ENCODE peak calls at places on chromosomes 2 and 18, in nine cellular contexts. K is breast epithelium, M is epithelial cell of esophagus, H is AG09309, Z is kidney epithelial cell, E is stomach, N is GM20000, X is neural progenitor cell, P is GM13976. B is an unnamed sample.

GRCh38 chr2:188668017-188668663 is 306.0 kb upstream of the COL3A1 start:
- DNase-seq in K (no peak), M (peak), H (peak), Z (no peak), E (no peak), N (no peak), X (no peak), P (no peak), B (no peak)

GRCh38 chr18:79133724-79134123 is 64.5 kb downstream of the ATP9B start:
- DNase-seq in K (no peak), M (no peak), H (no peak), Z (no peak), E (no peak), N (no peak), X (no peak), P (no peak), B (no peak)

GRCh38 chr2:65300134-65300771 is 72.6 kb downstream of the ACTR2 start:
- DNase-seq in K (peak), M (no peak), H (no peak), Z (no peak), E (peak), N (no peak), X (no peak), P (no peak), B (peak)

GRCh38 chr2:110872521-110872920 is 140.1 kb downstream of the ACOXL start:
- DNase-seq in K (no peak), M (no peak), H (no peak), Z (no peak), E (no peak), N (no peak), X (no peak), P (no peak), B (no peak)

GRCh38 chr2:152648336-152648735 is 68.9 kb downstream of the PRPF40A start:
- DNase-seq in K (no peak), M (peak), H (no peak), Z (no peak), E (no peak), N (no peak), X (peak), P (no peak), B (no peak)

GRCh38 chr2:49154140-49154539 is at the start of gene FSHR:
- DNase-seq in K (no peak), M (no peak), H (no peak), Z (no peak), E (no peak), N (no peak), X (no peak), P (no peak), B (no peak)

GRCh38 chr18:48328473-48329205 is 80.5 kb downstream of the ZBTB7C start:
- DNase-seq in K (no peak), M (peak), H (no peak), Z (peak), E (no peak), N (no peak), X (no peak), P (no peak), B (no peak)

GRCh38 chr2:199443589-199444130 is 14.1 kb downstream of the SATB2 start:
- DNase-seq in K (no peak), M (no peak), H (no peak), Z (no peak), E (no peak), N (no peak), X (no peak), P (no peak), B (no peak)

GRCh38 chr18:70047931-70048603 is 100.4 kb upstream of the CD226 start:
- DNase-seq in K (no peak), M (peak), H (peak), Z (no peak), E (no peak), N (no peak), X (no peak), P (no peak), B (no peak)

GRCh38 chr2:157348291-157348921 is 22.8 kb upstream of the ERMN start:
- DNase-seq in K (no peak), M (no peak), H (no peak), Z (no peak), E (no peak), N (no peak), X (no peak), P (no peak), B (no peak)

GRCh38 chr2:97928591-97928990 is 67.2 kb downstream of the TMEM131 start:
- DNase-seq in K (no peak), M (no peak), H (no peak), Z (no peak), E (no peak), N (no peak), X (no peak), P (no peak), B (no peak)

GRCh38 chr18:58785171-58785805 is 79.4 kb upstream of the ZNF532 start:
- DNase-seq in K (peak), M (peak), H (peak), Z (peak), E (peak), N (no peak), X (no peak), P (no peak), B (no peak)
- TF ChIP-seq CTCF in K (peak), M (peak), H (peak), Z (peak), E (no peak), N (no peak), X (no peak), P (no peak), B (no peak)

GRCh38 chr18:40157120-40157519 is 1797.9 kb upstream of the PIK3C3 start:
- DNase-seq in K (no peak), M (no peak), H (no peak), Z (no peak), E (no peak), N (no peak), X (no peak), P (no peak), B (no peak)

GRCh38 chr18:40159141-40160017 is 1795.7 kb upstream of the PIK3C3 start:
- DNase-seq in K (no peak), M (peak), H (no peak), Z (no peak), E (no peak), N (no peak), X (peak), P (no peak), B (no peak)
- TF ChIP-seq CTCF in K (peak), M (peak), H (peak), Z (peak), E (peak), N (no peak), X (peak), P (no peak), B (peak)

GRCh38 chr2:54464334-54464733 is 8.2 kb downstream of the SPTBN1 start:
- DNase-seq in K (no peak), M (no peak), H (no peak), Z (no peak), E (no peak), N (no peak), X (no peak), P (no peak), B (no peak)

GRCh38 chr2:54465143-54465542 is 9.0 kb downstream of the SPTBN1 start:
- DNase-seq in K (no peak), M (no peak), H (no peak), Z (no peak), E (no peak), N (no peak), X (no peak), P (no peak), B (no peak)

GRCh38 chr2:54459037-54459441 is 2.9 kb downstream of the SPTBN1 start:
- DNase-seq in K (no peak), M (peak), H (no peak), Z (no peak), E (no peak), N (no peak), X (no peak), P (no peak), B (no peak)

GRCh38 chr2:54457326-54458023 is 1.3 kb downstream of the SPTBN1 start:
- DNase-seq in K (no peak), M (peak), H (no peak), Z (no peak), E (peak), N (peak), X (peak), P (peak), B (peak)

GRCh38 chr2:54461251-54461650 is 5.1 kb downstream of the SPTBN1 start:
- DNase-seq in K (no peak), M (peak), H (no peak), Z (no peak), E (no peak), N (no peak), X (no peak), P (no peak), B (no peak)
- TF ChIP-seq CTCF in K (no peak), M (no peak), H (no peak), Z (no peak), E (no peak), N (no peak), X (no peak), P (no peak), B (no peak)

GRCh38 chr2:240840435-240841060 is 20.5 kb upstream of the KIF1A start:
- DNase-seq in K (no peak), M (peak), H (no peak), Z (peak), E (peak), N (peak), X (peak), P (peak), B (no peak)
- TF ChIP-seq CTCF in K (peak), M (peak), H (peak), Z (peak), E (peak), N (no peak), X (peak), P (peak), B (peak)

GRCh38 chr2:212520340-212520739 is 18.3 kb downstream of the ERBB4 start:
- DNase-seq in K (no peak), M (peak), H (no peak), Z (no peak), E (no peak), N (no peak), X (peak), P (no peak), B (no peak)
- TF ChIP-seq CTCF in K (no peak), M (peak), H (peak), Z (peak), E (no peak), N (no peak), X (peak), P (no peak), B (no peak)

GRCh38 chr2:21395366-21395765 is 271.6 kb downstream of the TDRD15 start:
- DNase-seq in K (no peak), M (no peak), H (no peak), Z (no peak), E (no peak), N (peak), X (no peak), P (no peak), B (no peak)
- TF ChIP-seq CTCF in K (no peak), M (no peak), H (no peak), Z (no peak), E (no peak), N (no peak), X (peak), P (no peak), B (no peak)

DNA sequence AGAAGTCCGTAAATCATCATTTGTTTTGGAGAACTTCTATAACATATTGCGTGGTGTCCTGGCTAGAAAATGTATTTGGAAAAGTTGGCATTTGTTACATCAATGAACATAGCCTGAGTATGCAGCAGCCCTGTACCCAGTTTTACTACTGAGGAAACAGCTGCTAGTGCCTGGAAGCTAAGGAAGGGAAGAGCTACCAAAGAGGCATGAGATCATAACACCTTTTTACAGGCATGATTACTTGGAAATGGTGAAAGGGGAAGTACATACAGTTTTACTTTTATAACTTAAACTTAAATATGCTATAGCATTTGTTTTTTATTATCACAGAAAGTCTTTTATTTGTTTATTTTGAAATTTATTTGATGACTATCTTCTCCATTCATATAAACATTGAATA is 128.4 kb upstream of the MC4R start:
- DNase-seq in K (no peak), M (no peak), H (no peak), Z (no peak), E (no peak), N (no peak), X (no peak), P (no peak), B (no peak)
- TF ChIP-seq CTCF in K (no peak), M (no peak), H (no peak), Z (no peak), E (no peak), N (no peak), X (no peak), P (no peak), B (no peak)

B was measured in lower lobe of right lung.